ENCODE peak calls at places on chromosome 21, in seven cellular contexts. One of them, this sample, is unnamed.

GRCh38 chr21:26795866-26796329 is 49.3 kb downstream of the ADAMTS1 start:
- DNase-seq in heart right ventricle: no peak
- DNase-seq in fibroblast of mammary gland: peak
- DNase-seq in lower lobe of right lung: no peak
- DNase-seq in BJ: peak
- DNase-seq in breast epithelium: no peak
- DNase-seq in transverse colon: peak
- DNase-seq in this sample: no peak

GRCh38 chr21:46636550-46637289 is 1.2 kb downstream of the PRMT2 start:
- DNase-seq in heart right ventricle: no peak
- DNase-seq in fibroblast of mammary gland: no peak
- DNase-seq in lower lobe of right lung: no peak
- DNase-seq in BJ: no peak
- DNase-seq in breast epithelium: no peak
- DNase-seq in transverse colon: no peak
- DNase-seq in this sample: no peak

GRCh38 chr21:45095505-45095904 is 21.1 kb downstream of the ADARB1 start:
- DNase-seq in heart right ventricle: no peak
- DNase-seq in fibroblast of mammary gland: no peak
- DNase-seq in lower lobe of right lung: no peak
- DNase-seq in BJ: no peak
- DNase-seq in breast epithelium: no peak
- DNase-seq in transverse colon: no peak
- DNase-seq in this sample: no peak

GRCh38 chr21:41833138-41834115 is 45.7 kb downstream of the PRDM15 start:
- DNase-seq in heart right ventricle: no peak
- DNase-seq in fibroblast of mammary gland: no peak
- DNase-seq in lower lobe of right lung: no peak
- DNase-seq in BJ: no peak
- DNase-seq in breast epithelium: no peak
- DNase-seq in transverse colon: peak
- DNase-seq in this sample: no peak

GRCh38 chr21:36183144-36183795 is 26.6 kb downstream of the DOP1B start:
- DNase-seq in heart right ventricle: no peak
- DNase-seq in fibroblast of mammary gland: peak
- DNase-seq in lower lobe of right lung: no peak
- DNase-seq in BJ: no peak
- DNase-seq in breast epithelium: no peak
- DNase-seq in transverse colon: no peak
- DNase-seq in this sample: no peak

GRCh38 chr21:37139154-37139553 is 66.1 kb downstream of the TTC3 start:
- DNase-seq in heart right ventricle: no peak
- DNase-seq in fibroblast of mammary gland: no peak
- DNase-seq in lower lobe of right lung: no peak
- DNase-seq in BJ: no peak
- DNase-seq in breast epithelium: no peak
- DNase-seq in transverse colon: no peak
- DNase-seq in this sample: no peak

GRCh38 chr21:44370027-44370735 is 16.8 kb downstream of the TRPM2 start:
- DNase-seq in heart right ventricle: no peak
- DNase-seq in fibroblast of mammary gland: peak
- DNase-seq in lower lobe of right lung: no peak
- DNase-seq in BJ: peak
- DNase-seq in breast epithelium: peak
- DNase-seq in transverse colon: no peak
- DNase-seq in this sample: no peak

GRCh38 chr21:45438391-45439145 is 33.6 kb downstream of the COL18A1 start:
- DNase-seq in heart right ventricle: peak
- DNase-seq in fibroblast of mammary gland: no peak
- DNase-seq in lower lobe of right lung: no peak
- DNase-seq in BJ: no peak
- DNase-seq in breast epithelium: no peak
- DNase-seq in transverse colon: no peak
- DNase-seq in this sample: no peak

GRCh38 chr21:30257773-30258172 is 25.0 kb downstream of the KRTAP24-1 start:
- DNase-seq in heart right ventricle: no peak
- DNase-seq in fibroblast of mammary gland: peak
- DNase-seq in lower lobe of right lung: no peak
- DNase-seq in BJ: no peak
- DNase-seq in breast epithelium: no peak
- DNase-seq in transverse colon: no peak
- DNase-seq in this sample: peak

GRCh38 chr21:45573452-45574035 is 31.3 kb upstream of the SLC19A1 start:
- DNase-seq in heart right ventricle: no peak
- DNase-seq in fibroblast of mammary gland: no peak
- DNase-seq in lower lobe of right lung: peak
- DNase-seq in BJ: no peak
- DNase-seq in breast epithelium: peak
- DNase-seq in transverse colon: no peak
- DNase-seq in this sample: no peak

GRCh38 chr21:43262427-43262826 is 93.6 kb downstream of the CRYAA start:
- DNase-seq in heart right ventricle: no peak
- DNase-seq in fibroblast of mammary gland: no peak
- DNase-seq in lower lobe of right lung: peak
- DNase-seq in BJ: no peak
- DNase-seq in breast epithelium: peak
- DNase-seq in transverse colon: no peak
- DNase-seq in this sample: no peak

GRCh38 chr21:45327458-45328197 is 39.9 kb upstream of the POFUT2 start:
- DNase-seq in heart right ventricle: no peak
- DNase-seq in fibroblast of mammary gland: no peak
- DNase-seq in lower lobe of right lung: peak
- DNase-seq in BJ: no peak
- DNase-seq in breast epithelium: no peak
- DNase-seq in transverse colon: no peak
- DNase-seq in this sample: no peak

GRCh38 chr21:36706951-36707762 is 8.2 kb downstream of the SIM2 start:
- DNase-seq in heart right ventricle: no peak
- DNase-seq in fibroblast of mammary gland: no peak
- DNase-seq in lower lobe of right lung: no peak
- DNase-seq in BJ: no peak
- DNase-seq in breast epithelium: no peak
- DNase-seq in transverse colon: no peak
- DNase-seq in this sample: no peak

GRCh38 chr21:37871121-37871862 is 45.0 kb downstream of the KCNJ6 start:
- DNase-seq in heart right ventricle: no peak
- DNase-seq in fibroblast of mammary gland: peak
- DNase-seq in lower lobe of right lung: no peak
- DNase-seq in BJ: no peak
- DNase-seq in breast epithelium: no peak
- DNase-seq in transverse colon: no peak
- DNase-seq in this sample: no peak

GRCh38 chr21:46664316-46664995 is 29.0 kb downstream of the PRMT2 start:
- DNase-seq in heart right ventricle: no peak
- DNase-seq in fibroblast of mammary gland: no peak
- DNase-seq in lower lobe of right lung: no peak
- DNase-seq in BJ: no peak
- DNase-seq in breast epithelium: no peak
- DNase-seq in transverse colon: no peak
- DNase-seq in this sample: no peak

DNA sequence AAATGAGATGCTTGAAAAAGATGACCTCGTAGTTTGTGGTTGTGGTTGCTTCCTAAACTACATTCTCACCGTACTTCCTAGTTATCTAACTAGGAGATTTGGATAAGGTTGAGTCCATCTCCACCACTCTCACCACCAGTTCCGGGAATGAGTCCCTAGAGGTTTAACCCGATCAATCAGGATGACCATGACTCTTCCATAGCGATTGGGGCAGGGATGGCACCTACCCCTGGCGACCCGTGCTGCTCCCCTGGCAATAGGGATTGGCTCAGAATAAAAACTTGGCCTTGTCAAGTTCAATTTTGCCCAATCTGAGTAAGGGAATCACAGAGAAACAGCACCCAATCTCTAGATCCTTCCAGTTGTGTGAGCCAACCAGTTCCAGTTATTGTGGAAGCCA is 2.7 kb upstream of the MIS18A start:
- DNase-seq in heart right ventricle: no peak
- DNase-seq in fibroblast of mammary gland: peak
- DNase-seq in lower lobe of right lung: no peak
- DNase-seq in BJ: no peak
- DNase-seq in breast epithelium: no peak
- DNase-seq in transverse colon: no peak
- DNase-seq in this sample: no peak
- H3K4me3 ChIP-seq in heart right ventricle: no peak
- H3K4me3 ChIP-seq in fibroblast of mammary gland: no peak
- H3K4me3 ChIP-seq in lower lobe of right lung: no peak
- H3K4me3 ChIP-seq in BJ: no peak
- H3K4me3 ChIP-seq in breast epithelium: no peak
- H3K4me3 ChIP-seq in transverse colon: no peak
- H3K4me3 ChIP-seq in this sample: no peak

GRCh38 chr21:28657576-28657975 is 335.1 kb downstream of the LTN1 start:
- DNase-seq in heart right ventricle: no peak
- DNase-seq in fibroblast of mammary gland: no peak
- DNase-seq in lower lobe of right lung: no peak
- DNase-seq in BJ: no peak
- DNase-seq in breast epithelium: no peak
- DNase-seq in transverse colon: no peak
- DNase-seq in this sample: no peak

GRCh38 chr21:28663111-28663693 is 329.5 kb downstream of the LTN1 start:
- DNase-seq in heart right ventricle: no peak
- DNase-seq in fibroblast of mammary gland: no peak
- DNase-seq in lower lobe of right lung: no peak
- DNase-seq in BJ: no peak
- DNase-seq in breast epithelium: no peak
- DNase-seq in transverse colon: no peak
- DNase-seq in this sample: no peak
- H3K4me3 ChIP-seq in heart right ventricle: no peak
- H3K4me3 ChIP-seq in fibroblast of mammary gland: no peak
- H3K4me3 ChIP-seq in lower lobe of right lung: no peak
- H3K4me3 ChIP-seq in BJ: no peak
- H3K4me3 ChIP-seq in breast epithelium: no peak
- H3K4me3 ChIP-seq in transverse colon: no peak
- H3K4me3 ChIP-seq in this sample: no peak

DNA sequence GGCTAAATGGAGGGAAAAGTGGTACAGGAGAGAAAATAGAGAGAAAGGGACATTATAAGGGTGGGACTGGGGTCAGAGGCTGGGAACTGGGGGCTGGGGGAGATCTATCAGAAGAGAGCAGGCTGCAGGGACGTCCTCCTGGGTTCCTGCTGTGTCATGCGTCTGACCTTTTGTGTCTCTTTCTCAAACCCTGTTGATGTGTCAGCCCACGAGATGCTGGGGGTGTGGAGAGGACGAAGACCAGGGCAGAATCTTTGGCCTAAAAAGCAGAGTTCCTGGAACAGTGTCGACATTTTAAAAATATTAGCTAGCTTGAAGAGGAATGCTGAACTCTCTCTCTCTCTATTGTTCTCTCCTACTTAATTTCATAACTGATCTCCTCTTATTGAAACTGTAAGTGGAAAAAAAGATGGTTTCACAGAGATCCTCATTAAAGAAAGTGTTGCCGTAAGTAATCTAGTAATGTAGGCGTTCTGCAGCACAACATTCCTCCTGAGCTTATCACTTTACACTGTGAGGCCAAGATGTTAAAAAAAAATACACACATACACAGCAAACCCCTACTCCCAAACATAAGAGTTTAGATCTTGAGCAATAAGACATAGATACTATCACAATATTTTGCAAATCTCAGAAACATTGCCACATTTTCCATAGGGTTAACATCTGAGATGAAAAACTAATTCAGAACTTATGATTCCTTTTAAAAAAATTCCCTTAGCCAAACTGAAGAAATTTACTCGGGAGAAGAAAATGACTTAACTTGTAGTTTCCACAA is 52.6 kb downstream of the RUNX1 start:
- DNase-seq in heart right ventricle: no peak
- DNase-seq in fibroblast of mammary gland: peak
- DNase-seq in lower lobe of right lung: peak
- DNase-seq in BJ: no peak
- DNase-seq in breast epithelium: no peak
- DNase-seq in transverse colon: no peak
- DNase-seq in this sample: no peak
- H3K4me3 ChIP-seq in heart right ventricle: no peak
- H3K4me3 ChIP-seq in fibroblast of mammary gland: no peak
- H3K4me3 ChIP-seq in lower lobe of right lung: no peak
- H3K4me3 ChIP-seq in BJ: no peak
- H3K4me3 ChIP-seq in breast epithelium: no peak
- H3K4me3 ChIP-seq in transverse colon: no peak
- H3K4me3 ChIP-seq in this sample: no peak

GRCh38 chr21:39326607-39327307 is 13.3 kb upstream of the BRWD1 start:
- DNase-seq in heart right ventricle: no peak
- DNase-seq in fibroblast of mammary gland: no peak
- DNase-seq in lower lobe of right lung: no peak
- DNase-seq in BJ: no peak
- DNase-seq in breast epithelium: no peak
- DNase-seq in transverse colon: no peak
- DNase-seq in this sample: no peak
- H3K4me3 ChIP-seq in heart right ventricle: no peak
- H3K4me3 ChIP-seq in fibroblast of mammary gland: no peak
- H3K4me3 ChIP-seq in lower lobe of right lung: no peak
- H3K4me3 ChIP-seq in BJ: no peak
- H3K4me3 ChIP-seq in breast epithelium: no peak
- H3K4me3 ChIP-seq in transverse colon: no peak
- H3K4me3 ChIP-seq in this sample: no peak

DNA sequence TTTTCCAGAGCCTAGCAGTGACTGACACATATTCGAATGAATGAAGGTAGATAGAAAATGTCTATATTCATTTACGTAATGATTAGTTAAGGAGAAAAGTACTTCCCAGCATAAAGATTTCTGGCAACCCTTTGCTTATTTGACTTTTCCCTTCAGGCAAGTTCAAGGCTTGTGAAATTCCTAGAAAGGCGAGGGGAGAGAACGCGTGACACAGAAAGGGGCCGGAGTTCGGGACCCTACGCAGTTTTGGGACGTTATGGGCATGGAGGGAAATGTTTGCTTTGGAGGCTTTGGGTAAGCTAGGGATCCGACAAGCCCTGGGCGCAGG is 472 bp upstream of the USP25 start:
- DNase-seq in heart right ventricle: no peak
- DNase-seq in fibroblast of mammary gland: no peak
- DNase-seq in lower lobe of right lung: no peak
- DNase-seq in BJ: no peak
- DNase-seq in breast epithelium: no peak
- DNase-seq in transverse colon: no peak
- DNase-seq in this sample: no peak
- H3K4me3 ChIP-seq in heart right ventricle: peak
- H3K4me3 ChIP-seq in fibroblast of mammary gland: peak
- H3K4me3 ChIP-seq in lower lobe of right lung: peak
- H3K4me3 ChIP-seq in BJ: peak
- H3K4me3 ChIP-seq in breast epithelium: peak
- H3K4me3 ChIP-seq in transverse colon: peak
- H3K4me3 ChIP-seq in this sample: peak

DNA sequence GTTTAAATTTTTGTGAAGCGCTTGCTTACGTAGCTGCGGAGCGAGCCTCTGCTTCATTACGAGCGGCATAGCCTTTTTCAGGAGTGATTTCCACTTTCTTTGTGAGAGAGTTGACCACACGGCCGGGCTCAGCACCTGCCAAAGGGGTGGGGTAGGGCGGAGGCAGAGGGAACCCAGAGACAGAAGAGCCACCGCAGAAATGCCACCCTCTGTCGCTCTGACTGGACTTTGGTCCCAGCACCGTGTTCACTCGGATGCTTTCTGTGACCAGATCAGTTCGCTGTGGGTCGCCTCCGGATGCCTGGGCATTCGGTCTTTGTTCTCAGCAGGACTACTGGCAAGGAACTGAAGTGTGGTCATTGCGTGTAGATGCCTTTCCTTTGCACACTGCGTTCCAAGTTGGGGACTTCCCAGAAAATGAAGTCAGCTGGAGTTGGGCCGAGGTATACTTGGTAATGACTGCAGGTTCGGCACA is 897 bp downstream of the CHODL start:
- DNase-seq in heart right ventricle: no peak
- DNase-seq in fibroblast of mammary gland: no peak
- DNase-seq in lower lobe of right lung: no peak
- DNase-seq in BJ: no peak
- DNase-seq in breast epithelium: no peak
- DNase-seq in transverse colon: no peak
- DNase-seq in this sample: no peak
- H3K4me3 ChIP-seq in heart right ventricle: peak
- H3K4me3 ChIP-seq in fibroblast of mammary gland: no peak
- H3K4me3 ChIP-seq in lower lobe of right lung: peak
- H3K4me3 ChIP-seq in BJ: no peak
- H3K4me3 ChIP-seq in breast epithelium: peak
- H3K4me3 ChIP-seq in transverse colon: no peak
- H3K4me3 ChIP-seq in this sample: no peak